ENCODE peak calls at places on chromosome 17, in eight cellular contexts. H is suprapubic skin, G is spleen, Y is upper lobe of left lung, L is breast epithelium, S is sigmoid colon, X is stomach, U is transverse colon. M is an unnamed sample. For H3K4me1, the result is how much of the 10 kb centered on the place peaks cover.

GRCh38 chr17:2222901-2223616 is 80.5 kb downstream of the SMG6 start:
- DNase-seq in H (peak), G (no peak), X (peak), U (peak), Y (no peak), L (no peak), S (peak), M (no peak)

GRCh38 chr17:13518271-13519000 is 83.3 kb downstream of the HS3ST3A1 start:
- DNase-seq in S (peak), H (no peak), U (no peak), Y (no peak), G (no peak), X (no peak), L (no peak), M (no peak)

GRCh38 chr17:32551186-32551955 is 64.6 kb downstream of the CDK5R1 start:
- DNase-seq in U (no peak), Y (no peak), H (no peak), L (no peak), G (no peak), S (no peak), X (no peak), M (no peak)

GRCh38 chr17:3667366-3668278 is 756 bp downstream of the TAX1BP3 start:
- DNase-seq in L (peak), G (peak), S (peak), U (peak), X (peak), H (peak), Y (peak), M (peak)

GRCh38 chr17:28371245-28372202 is at the start of gene SARM1:
- DNase-seq in H (peak), X (peak), S (peak), L (no peak), G (peak), U (peak), Y (peak), M (peak)

GRCh38 chr17:3005696-3006095 is 57.7 kb downstream of the OR1D5 start:
- DNase-seq in S (no peak), X (no peak), Y (no peak), U (no peak), L (no peak), H (no peak), G (peak), M (no peak)

GRCh38 chr17:56319531-56319930 is 166.3 kb downstream of the ANKFN1 start:
- DNase-seq in H (no peak), U (no peak), L (no peak), X (no peak), S (no peak), G (no peak), Y (no peak), M (no peak)

GRCh38 chr17:1340371-1340770 is 59.7 kb downstream of the YWHAE start:
- DNase-seq in H (no peak), Y (no peak), U (no peak), S (no peak), L (no peak), G (no peak), X (no peak), M (no peak)

GRCh38 chr17:42881768-42882565 is 18.6 kb upstream of the G6PC1 start:
- DNase-seq in G (no peak), U (no peak), L (no peak), H (no peak), S (no peak), X (no peak), Y (no peak), M (no peak)

GRCh38 chr17:55062921-55063320 is 94.4 kb downstream of the STXBP4 start:
- DNase-seq in X (no peak), U (no peak), L (no peak), H (no peak), Y (no peak), S (no peak), G (no peak), M (no peak)

DNA sequence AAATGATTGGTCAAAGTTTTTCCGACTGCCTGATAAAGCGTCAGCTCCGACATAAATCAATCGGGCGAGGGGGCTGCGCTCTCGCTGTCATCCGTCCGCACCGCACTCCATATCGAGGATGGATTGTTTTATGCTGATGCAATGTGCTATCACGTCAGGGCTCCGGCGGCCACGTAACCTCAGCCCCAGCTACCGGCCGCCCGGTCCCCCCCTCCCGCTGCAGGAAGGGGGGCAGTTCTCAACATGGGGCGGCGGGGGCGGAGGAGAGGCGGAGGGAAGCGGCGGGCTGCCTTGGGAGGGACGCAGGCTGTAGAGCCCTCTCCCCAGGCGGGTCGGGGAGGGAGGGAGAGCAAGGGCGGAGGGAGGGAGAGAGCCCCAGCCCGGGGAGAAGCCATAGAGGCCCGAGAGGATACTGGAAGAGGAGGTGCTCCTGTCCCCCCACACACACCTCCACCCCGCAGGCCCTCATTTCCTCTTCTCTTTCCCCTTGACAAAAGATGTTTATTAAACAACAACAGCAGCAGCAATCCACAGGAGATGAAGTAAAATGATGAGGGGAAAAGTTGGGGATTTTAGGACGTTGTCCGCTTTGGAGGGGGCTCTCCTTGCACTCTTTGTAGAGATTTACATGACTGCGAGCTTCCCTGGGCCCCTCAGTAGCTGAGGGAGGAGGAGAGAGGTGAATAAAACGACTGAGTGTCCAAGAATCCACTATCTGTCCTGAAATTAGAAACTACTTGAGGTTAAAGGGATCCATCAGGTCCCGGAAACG is 498 bp upstream of the HOXB9 start:
- DNase-seq in L (no peak), S (no peak), Y (peak), X (no peak), G (no peak), U (peak), H (no peak), M (no peak)
- H3K4me3 ChIP-seq in L (peak), S (no peak), Y (no peak), X (peak), G (peak), U (no peak), H (peak), M (peak)

GRCh38 chr17:78715000-78715771 is 66.9 kb downstream of the CYTH1 start:
- DNase-seq in Y (no peak), X (peak), G (no peak), S (no peak), L (no peak), U (no peak), H (no peak), M (no peak)
- TF ChIP-seq POLR2AphosphoS5 in Y (no peak), X (no peak), G (no peak), S (no peak), L (no peak), U (no peak), H (no peak), M (no peak)

DNA sequence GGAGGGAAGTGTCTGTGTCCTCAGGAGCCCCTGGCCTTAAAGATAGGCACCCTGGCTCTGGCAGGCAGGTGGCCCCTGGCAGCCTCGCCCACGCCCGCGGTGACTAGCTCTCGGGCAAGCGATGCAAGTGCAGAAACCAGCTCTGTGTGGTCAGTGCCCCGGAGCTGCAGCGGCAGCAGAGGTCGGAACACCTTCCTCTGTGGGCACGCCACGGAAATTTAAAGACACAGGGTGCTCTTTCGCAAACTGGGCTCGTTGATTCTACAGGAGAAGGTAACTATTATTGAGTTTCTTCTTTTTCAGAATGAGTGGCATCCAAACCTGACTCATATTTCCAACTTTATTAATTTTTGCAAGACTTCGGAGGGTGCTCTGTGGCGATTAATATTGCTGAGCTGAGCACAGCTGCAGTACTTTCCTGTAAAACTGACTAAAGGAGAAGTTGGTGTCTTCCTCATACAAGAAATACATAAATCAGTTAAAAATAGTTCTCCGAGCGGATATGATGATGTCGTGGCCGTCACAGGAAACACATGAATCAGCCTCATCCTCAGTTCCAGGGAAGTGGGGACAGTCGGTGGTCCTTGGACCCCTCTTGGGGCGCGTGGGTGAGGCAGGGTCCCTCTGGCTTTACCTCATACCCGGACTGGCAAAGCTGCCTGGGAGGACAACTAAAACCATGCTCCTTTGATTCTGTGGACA is 120.2 kb downstream of the METRNL start:
- DNase-seq in G (peak), L (peak), H (peak), X (peak), U (peak), S (peak), Y (peak), M (no peak)
- H3K4me1 ChIP-seq in G (half or more), L (under half), H (half or more), X (under half), U (under half), S (under half), Y (under half), M (half or more)

GRCh38 chr17:35778641-35779196 is 16.7 kb downstream of the MMP28 start:
- DNase-seq in Y (no peak), S (no peak), U (no peak), G (no peak), L (no peak), H (no peak), X (no peak), M (no peak)
- H3K4me3 ChIP-seq in Y (no peak), S (no peak), U (no peak), G (no peak), L (no peak), H (no peak), X (no peak), M (no peak)

GRCh38 chr17:41547921-41548843 is 20.1 kb upstream of the KRT19 start:
- DNase-seq in G (no peak), U (peak), S (peak), L (peak), H (no peak), X (peak), Y (no peak), M (no peak)
- TF ChIP-seq POLR2AphosphoS5 in G (no peak), U (peak), S (no peak), L (peak), H (no peak), X (peak), Y (no peak), M (peak)

DNA sequence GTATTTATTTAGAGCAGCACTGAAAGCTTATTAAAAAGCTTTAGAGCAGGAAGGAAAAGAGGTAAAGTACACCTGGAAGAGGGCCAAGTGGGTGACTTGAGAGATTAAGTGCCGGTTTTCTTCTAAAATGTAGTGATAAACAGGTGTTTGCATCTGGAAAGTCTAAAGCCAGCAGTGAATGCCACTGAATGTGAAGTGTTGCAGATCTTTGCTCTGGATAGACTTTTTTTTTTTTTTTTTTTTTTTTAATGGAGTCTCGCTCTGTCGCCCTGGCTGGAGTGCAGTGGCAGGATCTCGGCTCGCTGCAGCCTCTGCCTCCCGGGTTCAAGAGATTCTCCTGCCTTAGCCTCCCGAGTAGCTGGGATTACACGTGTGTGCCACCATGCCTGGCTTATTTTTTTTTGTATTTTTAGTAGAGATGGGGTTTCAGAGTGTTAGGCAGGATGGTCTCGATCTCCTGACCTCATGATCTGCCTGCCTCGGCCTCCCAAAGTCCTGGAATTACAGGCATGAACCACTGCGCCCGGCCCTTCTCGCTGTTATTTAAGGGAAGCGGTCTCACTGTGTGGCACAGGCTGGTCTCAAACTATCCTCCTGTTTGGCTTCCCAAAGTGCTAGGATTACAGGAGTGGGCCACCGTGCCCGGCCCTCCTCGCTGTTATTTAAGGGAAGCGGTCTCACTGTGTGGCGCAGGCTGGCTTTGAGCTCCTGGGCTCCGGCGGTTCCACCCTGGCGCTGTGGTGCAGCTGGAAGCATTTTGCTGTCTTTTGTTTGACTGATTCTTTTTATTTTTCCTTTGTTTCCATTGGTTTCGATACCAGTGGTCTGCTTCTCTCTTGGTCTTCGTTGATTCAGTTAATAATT is 40.5 kb downstream of the FOXK2 start:
- DNase-seq in S (no peak), G (no peak), Y (no peak), X (no peak), L (no peak), U (no peak), H (no peak), M (no peak)
- H3K4me1 ChIP-seq in S (under half), G (under half), Y (under half), X (half or more), L (under half), U (half or more), H (under half), M (under half)

DNA sequence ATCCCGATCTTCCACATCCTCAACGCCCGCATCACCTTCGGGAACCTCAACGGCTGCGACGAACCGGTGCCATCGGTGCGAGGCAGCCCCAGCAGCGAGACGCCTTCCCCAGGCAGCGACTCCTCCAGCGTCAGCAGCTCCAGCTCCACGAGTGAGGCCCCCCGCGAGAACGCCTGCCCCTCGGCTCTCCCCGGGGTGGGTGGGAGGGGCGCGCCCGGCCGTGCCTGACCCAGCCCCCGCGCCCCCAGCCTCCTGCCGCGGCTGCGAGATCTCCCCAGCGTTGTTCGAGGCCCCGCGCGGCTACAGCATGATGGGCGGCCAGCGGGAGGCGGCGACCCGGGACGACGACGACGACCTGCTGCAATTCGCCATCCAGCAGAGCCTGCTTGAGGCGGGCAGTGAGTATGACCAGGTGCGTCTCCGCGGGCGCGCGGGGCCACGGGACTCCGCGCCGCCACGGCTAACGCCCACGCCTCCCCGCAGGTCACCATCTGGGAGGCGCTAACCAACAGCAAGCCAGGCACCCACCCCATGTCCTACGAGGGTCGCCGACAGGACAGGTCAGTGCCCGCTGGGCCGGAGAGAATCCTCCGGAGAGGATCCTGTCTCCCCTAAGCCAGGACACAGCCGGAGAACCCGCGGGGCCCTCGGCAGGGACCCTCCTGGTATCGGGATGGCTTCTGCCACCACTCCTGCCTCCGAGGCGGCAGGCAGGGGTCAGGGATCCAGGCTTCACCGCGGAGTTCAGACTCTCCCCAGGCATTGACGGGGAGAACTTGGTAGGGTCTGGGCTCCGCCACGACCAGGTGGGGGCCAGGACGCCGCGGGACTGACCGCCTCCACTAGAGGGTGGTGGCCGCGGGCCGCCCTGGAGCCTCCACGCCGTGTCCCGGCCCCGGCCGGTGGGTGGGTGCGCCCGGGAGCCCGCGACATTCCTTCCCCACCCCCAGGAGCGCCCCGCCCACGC is 10.0 kb downstream of the CORO6 start:
- DNase-seq in H (peak), U (no peak), X (no peak), Y (peak), G (peak), L (no peak), S (peak), M (no peak)
- H3K4me3 ChIP-seq in H (peak), U (no peak), X (peak), Y (no peak), G (peak), L (peak), S (peak), M (peak)

DNA sequence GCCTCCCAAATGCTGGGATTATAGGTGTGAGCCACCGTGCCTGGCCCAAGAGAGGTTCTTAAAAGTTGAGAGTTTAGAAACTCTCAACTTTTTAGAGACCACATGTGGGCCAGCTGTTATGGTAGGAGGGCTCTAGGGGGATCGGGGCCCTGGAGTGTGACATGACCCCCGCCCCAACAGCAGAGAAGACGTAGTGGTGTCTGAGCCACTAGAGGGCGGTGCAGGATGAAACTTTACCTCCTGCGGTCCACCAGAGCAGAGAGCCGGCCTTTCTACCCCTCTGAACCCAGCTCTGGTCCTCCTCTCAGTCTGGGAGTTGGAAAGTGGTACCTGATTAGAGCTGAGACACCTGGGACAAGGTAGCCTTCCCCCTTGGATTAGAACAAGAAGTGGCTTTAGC is 7.4 kb downstream of the CDK5RAP3 start:
- DNase-seq in L (no peak), H (no peak), Y (no peak), X (peak), G (no peak), U (peak), S (peak), M (no peak)
- TF ChIP-seq POLR2AphosphoS5 in L (no peak), H (no peak), Y (no peak), X (no peak), G (no peak), U (no peak), S (no peak), M (no peak)

DNA sequence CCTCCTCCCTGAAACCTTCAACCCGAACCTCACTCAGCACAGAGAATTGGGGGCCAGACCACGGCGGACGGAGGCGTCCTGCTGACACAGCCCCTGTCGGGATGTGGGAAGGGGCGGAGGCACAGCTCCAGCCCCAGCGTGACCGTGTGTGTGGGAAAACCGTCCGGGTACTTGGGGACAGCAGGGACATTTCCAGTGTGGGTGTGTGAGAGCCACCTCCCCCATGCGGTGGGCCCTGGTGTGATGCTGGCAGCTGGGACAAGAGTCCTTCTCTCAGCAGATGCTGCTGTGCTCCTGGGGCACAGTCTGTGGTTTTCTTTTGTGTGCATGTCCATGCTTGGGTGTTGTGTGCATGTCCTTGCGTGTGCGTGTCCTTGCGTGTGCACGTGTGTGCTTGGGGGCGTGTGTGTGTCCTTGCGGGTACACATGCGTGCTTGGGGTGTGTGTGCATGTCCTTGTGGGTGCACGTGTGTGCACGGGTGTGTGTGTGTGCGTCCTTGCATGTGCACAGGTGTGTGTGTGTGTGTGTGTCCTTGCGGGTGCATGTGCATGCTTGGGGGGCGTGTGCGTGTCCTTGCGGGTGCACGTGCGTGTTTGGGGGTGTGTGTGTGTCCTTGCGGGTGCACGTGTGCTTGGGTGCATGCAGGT is 16.9 kb downstream of the CENPX start:
- DNase-seq in L (no peak), U (no peak), G (no peak), X (no peak), H (no peak), S (no peak), Y (peak), M (no peak)
- H3K4me1 ChIP-seq in L (under half), U (under half), G (under half), X (under half), H (under half), S (under half), Y (under half), M (under half)

M was measured in esophagus muscularis mucosa.